ENCODE peak calls at places on chromosomes 5 and 9, in four cellular contexts. T is ovary, X is HT-29, V is NCI-H69. B is an unnamed sample.

GRCh38 chr5:63155310-63155631 is 576.7 kb downstream of the LRRC70 start:
- DNase-seq in V (no peak), T (no peak), X (no peak), B (no peak)

GRCh38 chr5:69211200-69211599 is 21.8 kb downstream of the CENPH start:
- DNase-seq in X (no peak), T (no peak), V (no peak), B (no peak)

GRCh38 chr5:324736-325612 is 3.5 kb downstream of the AHRR start:
- DNase-seq in V (no peak), X (no peak), T (no peak), B (no peak)

GRCh38 chr5:31194892-31195291 is 1.4 kb downstream of the CDH6 start:
- DNase-seq in V (peak), X (no peak), T (no peak), B (no peak)

GRCh38 chr5:44225231-44226160 is 163.7 kb downstream of the FGF10 start:
- DNase-seq in T (no peak), X (no peak), V (no peak), B (no peak)

GRCh38 chr9:106233116-106233515 is 538.8 kb downstream of the TMEM38B start:
- DNase-seq in V (no peak), X (no peak), T (no peak), B (no peak)

GRCh38 chr9:136609160-136609475 is 53.6 kb upstream of the EGFL7 start:
- DNase-seq in V (no peak), X (no peak), T (no peak), B (no peak)

GRCh38 chr5:56632199-56632598 is 183.2 kb upstream of the MAP3K1 start:
- DNase-seq in T (no peak), X (peak), V (peak), B (no peak)

GRCh38 chr9:95336281-95336680 is 18.8 kb upstream of the FANCC start:
- DNase-seq in X (peak), T (no peak), V (peak), B (no peak)